ENCODE peak calls at places on chromosomes 13 and 19, in six cellular contexts. K, P, G, M, O and H are unnamed samples.

GRCh38 chr13:71169125-71169524 is 697.9 kb downstream of the DACH1 start:
- DNase-seq in M (no peak), K (no peak), O (peak), G (no peak), P (no peak), H (no peak)

GRCh38 chr19:37980419-37980975 is 73.5 kb downstream of the SIPA1L3 start:
- DNase-seq in M (no peak), K (no peak), G (no peak), O (peak), P (no peak), H (no peak)

GRCh38 chr13:29905845-29906244 is 55.4 kb upstream of the UBL3 start:
- DNase-seq in P (no peak), O (peak), M (no peak), G (no peak), K (peak), H (no peak)

GRCh38 chr19:18291019-18291524 is 9.7 kb upstream of the JUND start:
- DNase-seq in O (no peak), G (no peak), K (no peak), P (peak), M (no peak), H (peak)

GRCh38 chr19:39506944-39507714 is 7.8 kb upstream of the SELENOV start:
- DNase-seq in M (no peak), O (peak), G (peak), P (peak), K (peak), H (peak)

GRCh38 chr19:1169921-1170885 is 3.9 kb downstream of the SBNO2 start:
- DNase-seq in O (peak), K (peak), M (peak), G (no peak), P (peak), H (no peak)

GRCh38 chr13:42876810-42877550 is 95.6 kb downstream of the FAM216B start:
- DNase-seq in O (peak), M (no peak), G (no peak), K (peak), P (no peak), H (no peak)

GRCh38 chr13:67152123-67152522 is 78.0 kb downstream of the PCDH9 start:
- DNase-seq in P (no peak), K (no peak), G (no peak), O (no peak), M (no peak), H (no peak)

GRCh38 chr19:18392417-18392816 is 5.0 kb downstream of the LRRC25 start:
- DNase-seq in O (peak), P (peak), K (no peak), M (no peak), G (no peak), H (no peak)

GRCh38 chr13:112752211-112752610 is 62.4 kb downstream of the ATP11A start:
- DNase-seq in K (no peak), G (no peak), M (no peak), P (no peak), O (no peak), H (no peak)

DNA sequence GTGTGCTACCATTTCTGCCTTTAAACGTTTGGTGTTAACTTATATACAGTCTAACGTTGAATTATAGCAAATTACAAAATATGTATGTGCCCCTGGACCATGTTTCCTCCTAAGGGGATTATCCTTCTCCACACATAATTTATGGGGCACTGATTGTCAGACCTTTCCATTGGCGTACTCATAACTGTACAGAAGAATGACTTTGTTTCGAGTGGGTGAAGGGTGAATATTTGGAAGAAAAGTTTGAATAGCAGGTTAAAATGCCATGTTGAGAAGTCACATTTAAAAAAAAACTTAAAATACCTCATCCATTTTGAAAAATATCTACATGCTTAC is 58.8 kb downstream of the SLC10A2 start:
- DNase-seq in M (no peak), G (no peak), K (no peak), O (no peak), P (no peak), H (no peak)
- H3K4me3 ChIP-seq in M (no peak), G (no peak), K (no peak), O (no peak), P (no peak), H (no peak)

GRCh38 chr19:14977128-14977527 is 2.5 kb downstream of the SLC1A6 start:
- DNase-seq in K (no peak), O (no peak), M (no peak), G (no peak), P (no peak), H (no peak)

GRCh38 chr19:14974488-14974887 is 5.2 kb downstream of the SLC1A6 start:
- DNase-seq in G (no peak), K (no peak), P (no peak), O (no peak), M (no peak), H (no peak)

GRCh38 chr19:14979498-14980255 is at the start of gene SLC1A6:
- DNase-seq in O (no peak), M (no peak), P (no peak), G (peak), K (no peak), H (peak)

GRCh38 chr19:14978377-14978776 is 1.3 kb downstream of the SLC1A6 start:
- DNase-seq in P (no peak), M (no peak), K (no peak), O (no peak), G (no peak), H (no peak)

GRCh38 chr19:14979136-14979497 is 547 bp downstream of the SLC1A6 start:
- DNase-seq in P (no peak), G (peak), O (no peak), M (no peak), K (no peak), H (peak)
- H2AFZ ChIP-seq in P (no peak), G (peak), O (no peak), M (no peak), K (no peak), H (peak)

DNA sequence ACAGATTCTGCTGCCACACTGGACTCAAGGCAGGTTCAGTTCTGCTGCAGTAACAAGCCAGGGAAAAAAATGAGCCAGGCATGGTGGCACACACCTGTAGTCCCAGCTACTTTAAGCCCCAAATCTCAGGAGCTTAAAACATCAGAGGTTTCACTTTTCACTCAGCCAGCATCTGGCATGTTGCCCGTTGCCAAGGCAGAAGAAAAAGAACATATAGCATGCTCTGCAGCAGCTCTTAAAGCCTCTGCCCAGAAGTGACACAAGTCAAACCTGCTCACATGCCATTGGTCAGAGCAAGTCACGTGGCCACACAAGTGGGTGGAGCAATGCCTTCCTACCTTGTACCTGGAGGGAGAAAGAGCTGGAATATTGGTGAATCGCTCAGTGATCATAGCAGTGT is 14.7 kb upstream of the ADGRE5 start:
- DNase-seq in G (no peak), O (peak), K (peak), M (peak), P (peak), H (peak)
- H3K4me2 ChIP-seq in G (no peak), O (no peak), K (peak), M (peak), P (peak), H (no peak)

GRCh38 chr19:13135068-13136062 is 14.8 kb downstream of the STX10 start:
- DNase-seq in P (no peak), K (no peak), G (no peak), M (no peak), O (no peak), H (no peak)
- H3K4me3 ChIP-seq in P (no peak), K (no peak), G (no peak), M (no peak), O (no peak), H (no peak)

GRCh38 chr19:35052599-35053190 is 11.2 kb downstream of the HPN start:
- DNase-seq in G (no peak), M (no peak), O (no peak), P (no peak), K (no peak), H (no peak)

GRCh38 chr19:35053667-35054293 is 12.3 kb downstream of the HPN start:
- DNase-seq in P (no peak), M (no peak), K (no peak), O (no peak), G (no peak), H (no peak)

GRCh38 chr19:35055715-35056179 is 14.2 kb downstream of the HPN start:
- DNase-seq in P (peak), M (peak), G (no peak), O (no peak), K (peak), H (peak)

GRCh38 chr19:35056513-35057063 is 15.1 kb downstream of the HPN start:
- DNase-seq in K (no peak), O (no peak), P (no peak), G (no peak), M (no peak), H (no peak)

GRCh38 chr19:35054626-35055025 is 13.1 kb downstream of the HPN start:
- DNase-seq in M (no peak), G (no peak), O (no peak), P (no peak), K (no peak), H (no peak)
- H2AFZ ChIP-seq in M (no peak), G (no peak), O (no peak), P (no peak), K (no peak), H (no peak)

GRCh38 chr13:89783221-89783755 is 1564.2 kb upstream of the MIR17HG start:
- DNase-seq in O (no peak), P (no peak), G (no peak), M (no peak), K (no peak), H (no peak)

DNA sequence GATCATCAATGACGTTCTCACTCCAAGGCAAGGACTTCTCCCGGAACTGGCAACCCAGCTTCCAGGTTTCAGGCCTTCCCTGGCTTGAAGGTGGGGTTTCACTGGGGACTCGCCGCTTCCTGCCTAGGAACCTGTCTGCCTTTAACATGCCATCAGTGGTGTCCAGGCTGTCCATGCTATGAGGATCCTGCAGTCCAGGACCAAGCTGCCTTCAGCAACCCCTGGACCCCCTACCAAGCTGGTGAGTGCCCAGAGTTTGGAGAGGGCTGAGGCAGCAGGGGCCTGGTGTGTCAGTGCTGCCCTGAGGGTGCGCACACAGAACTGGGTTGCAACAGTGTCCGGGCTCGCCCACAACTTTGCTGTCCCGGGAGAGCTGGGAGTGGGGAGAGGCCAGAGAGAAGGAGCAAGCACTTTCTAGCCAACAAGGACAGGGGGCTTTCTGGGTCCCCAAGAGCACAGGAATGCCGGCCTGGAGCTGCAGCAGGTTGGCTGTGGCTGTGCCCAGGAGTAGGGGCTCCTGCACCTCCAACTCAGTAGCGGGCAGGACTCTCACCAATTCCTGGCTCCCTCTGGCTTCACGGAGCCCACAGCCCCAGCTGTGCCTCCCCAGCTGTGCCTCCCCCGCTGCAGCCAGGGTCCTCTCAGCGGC is 1563.2 kb upstream of the MIR17HG start:
- DNase-seq in P (no peak), K (no peak), G (no peak), O (no peak), M (no peak), H (no peak)
- H3K4me2 ChIP-seq in P (no peak), K (no peak), G (no peak), O (no peak), M (no peak), H (no peak)

GRCh38 chr13:51816604-51817254 is 12.8 kb upstream of the DHRS12 start:
- DNase-seq in P (peak), K (peak), O (no peak), G (no peak), M (no peak), H (no peak)

GRCh38 chr13:51817717-51818116 is 13.8 kb upstream of the DHRS12 start:
- DNase-seq in G (no peak), O (no peak), M (no peak), K (no peak), P (no peak), H (no peak)

GRCh38 chr13:51814071-51814470 is 10.1 kb upstream of the DHRS12 start:
- DNase-seq in M (no peak), G (no peak), O (no peak), P (no peak), K (no peak), H (no peak)

GRCh38 chr13:51815848-51816247 is 11.9 kb upstream of the DHRS12 start:
- DNase-seq in K (peak), G (no peak), P (no peak), O (no peak), M (no peak), H (no peak)

GRCh38 chr13:51814825-51815650 is 11.1 kb upstream of the DHRS12 start:
- DNase-seq in G (peak), O (peak), P (peak), K (peak), M (peak), H (peak)
- H3K4me3 ChIP-seq in G (no peak), O (peak), P (no peak), K (peak), M (peak), H (no peak)